ENCODE peak calls at places on chromosomes 7 and 10, in six cellular contexts. One of them, this sample, is unnamed.

GRCh38 chr7:120337308-120337907 is 64.4 kb downstream of the KCND2 start:
- DNase-seq in OCI-LY7: peak; percentile 13
- DNase-seq in endodermal cell: no peak
- DNase-seq in upper lobe of right lung: no peak
- DNase-seq in PC-9: no peak
- DNase-seq in tibial artery: no peak
- DNase-seq in this sample: no peak

GRCh38 chr10:3886191-3886590 is 101.2 kb upstream of the KLF6 start:
- DNase-seq in OCI-LY7: no peak
- DNase-seq in endodermal cell: peak; percentile 86
- DNase-seq in upper lobe of right lung: peak; percentile 73
- DNase-seq in PC-9: no peak
- DNase-seq in tibial artery: no peak
- DNase-seq in this sample: no peak

GRCh38 chr7:69640216-69640615 is 41.9 kb downstream of the AUTS2 start:
- DNase-seq in OCI-LY7: no peak
- DNase-seq in endodermal cell: no peak
- DNase-seq in upper lobe of right lung: no peak
- DNase-seq in PC-9: no peak
- DNase-seq in tibial artery: no peak
- DNase-seq in this sample: no peak

GRCh38 chr7:17492437-17492836 is 194.0 kb downstream of the AHR start:
- DNase-seq in OCI-LY7: no peak
- DNase-seq in endodermal cell: no peak
- DNase-seq in upper lobe of right lung: no peak
- DNase-seq in PC-9: no peak
- DNase-seq in tibial artery: no peak
- DNase-seq in this sample: no peak

GRCh38 chr7:47474937-47475879 is 106.7 kb downstream of the TNS3 start:
- DNase-seq in OCI-LY7: peak; percentile 18
- DNase-seq in endodermal cell: peak; percentile 90
- DNase-seq in upper lobe of right lung: peak; percentile 95
- DNase-seq in PC-9: peak; percentile 100
- DNase-seq in tibial artery: peak; percentile 95
- DNase-seq in this sample: peak; percentile 78

GRCh38 chr7:14688208-14688607 is 214.3 kb downstream of the DGKB start:
- DNase-seq in OCI-LY7: no peak
- DNase-seq in endodermal cell: no peak
- DNase-seq in upper lobe of right lung: no peak
- DNase-seq in PC-9: no peak
- DNase-seq in tibial artery: no peak
- DNase-seq in this sample: no peak

GRCh38 chr10:60901561-60902235 is 42.3 kb downstream of the RHOBTB1 start:
- DNase-seq in OCI-LY7: no peak
- DNase-seq in endodermal cell: no peak
- DNase-seq in upper lobe of right lung: no peak
- DNase-seq in PC-9: peak; percentile 27
- DNase-seq in tibial artery: peak; percentile 75
- DNase-seq in this sample: no peak

GRCh38 chr7:1532456-1533254 is 2.2 kb downstream of the MAFK start:
- DNase-seq in OCI-LY7: peak; percentile 39
- DNase-seq in endodermal cell: peak; percentile 71
- DNase-seq in upper lobe of right lung: peak; percentile 92
- DNase-seq in PC-9: peak; percentile 97
- DNase-seq in tibial artery: peak; percentile 96
- DNase-seq in this sample: peak; percentile 88

GRCh38 chr7:15303357-15303756 is 258.5 kb downstream of the AGMO start:
- DNase-seq in OCI-LY7: no peak
- DNase-seq in endodermal cell: no peak
- DNase-seq in upper lobe of right lung: no peak
- DNase-seq in PC-9: no peak
- DNase-seq in tibial artery: no peak
- DNase-seq in this sample: no peak

GRCh38 chr10:73653701-73654100 is 2.1 kb downstream of the SYNPO2L start:
- DNase-seq in OCI-LY7: peak; percentile 34
- DNase-seq in endodermal cell: peak; percentile 56
- DNase-seq in upper lobe of right lung: no peak
- DNase-seq in PC-9: peak; percentile 64
- DNase-seq in tibial artery: no peak
- DNase-seq in this sample: no peak

GRCh38 chr7:4468320-4469102 is 213.6 kb upstream of the FOXK1 start:
- DNase-seq in OCI-LY7: no peak
- DNase-seq in endodermal cell: no peak
- DNase-seq in upper lobe of right lung: no peak
- DNase-seq in PC-9: no peak
- DNase-seq in tibial artery: no peak
- DNase-seq in this sample: no peak

GRCh38 chr10:65719790-65720189 is 1206.0 kb upstream of the LRRTM3 start:
- DNase-seq in OCI-LY7: no peak
- DNase-seq in endodermal cell: no peak
- DNase-seq in upper lobe of right lung: no peak
- DNase-seq in PC-9: no peak
- DNase-seq in tibial artery: no peak
- DNase-seq in this sample: no peak

GRCh38 chr7:157990226-157990877 is 597.3 kb downstream of the PTPRN2 start:
- DNase-seq in OCI-LY7: no peak
- DNase-seq in endodermal cell: no peak
- DNase-seq in upper lobe of right lung: peak; percentile 50
- DNase-seq in PC-9: no peak
- DNase-seq in tibial artery: peak; percentile 57
- DNase-seq in this sample: no peak

GRCh38 chr7:93551063-93551895 is 23.2 kb downstream of the CALCR start:
- DNase-seq in OCI-LY7: peak; percentile 48
- DNase-seq in endodermal cell: no peak
- DNase-seq in upper lobe of right lung: no peak
- DNase-seq in PC-9: no peak
- DNase-seq in tibial artery: no peak
- DNase-seq in this sample: no peak

GRCh38 chr10:4202936-4203335 is 417.9 kb upstream of the KLF6 start:
- DNase-seq in OCI-LY7: no peak
- DNase-seq in endodermal cell: no peak
- DNase-seq in upper lobe of right lung: no peak
- DNase-seq in PC-9: no peak
- DNase-seq in tibial artery: no peak
- DNase-seq in this sample: no peak

GRCh38 chr7:27141591-27142561 is 1.6 kb downstream of the HOXA5 start:
- DNase-seq in OCI-LY7: no peak
- DNase-seq in endodermal cell: peak; percentile 81
- DNase-seq in upper lobe of right lung: no peak
- DNase-seq in PC-9: no peak
- DNase-seq in tibial artery: peak; percentile 60
- DNase-seq in this sample: no peak

GRCh38 chr7:13627455-13627854 is 362.0 kb downstream of the ETV1 start:
- DNase-seq in OCI-LY7: no peak
- DNase-seq in endodermal cell: no peak
- DNase-seq in upper lobe of right lung: no peak
- DNase-seq in PC-9: no peak
- DNase-seq in tibial artery: no peak
- DNase-seq in this sample: no peak

GRCh38 chr7:133056370-133057238 is 25.3 kb downstream of the CHCHD3 start:
- DNase-seq in OCI-LY7: no peak
- DNase-seq in endodermal cell: no peak
- DNase-seq in upper lobe of right lung: no peak
- DNase-seq in PC-9: no peak
- DNase-seq in tibial artery: no peak
- DNase-seq in this sample: no peak

GRCh38 chr10:112525215-112525614 is 78.2 kb downstream of the VTI1A start:
- DNase-seq in OCI-LY7: no peak
- DNase-seq in endodermal cell: no peak
- DNase-seq in upper lobe of right lung: no peak
- DNase-seq in PC-9: peak; percentile 40
- DNase-seq in tibial artery: no peak
- DNase-seq in this sample: no peak

GRCh38 chr7:32381024-32381601 is 109.1 kb downstream of the LSM5 start:
- DNase-seq in OCI-LY7: no peak
- DNase-seq in endodermal cell: peak; percentile 50
- DNase-seq in upper lobe of right lung: no peak
- DNase-seq in PC-9: no peak
- DNase-seq in tibial artery: no peak
- DNase-seq in this sample: no peak

GRCh38 chr10:57716884-57717283 is 550.8 kb downstream of the IPMK start:
- DNase-seq in OCI-LY7: no peak
- DNase-seq in endodermal cell: no peak
- DNase-seq in upper lobe of right lung: no peak
- DNase-seq in PC-9: no peak
- DNase-seq in tibial artery: no peak
- DNase-seq in this sample: no peak

GRCh38 chr10:38147686-38148085 is 53.5 kb downstream of the ZNF37A start:
- DNase-seq in OCI-LY7: no peak
- DNase-seq in endodermal cell: no peak
- DNase-seq in upper lobe of right lung: no peak
- DNase-seq in PC-9: no peak
- DNase-seq in tibial artery: no peak
- DNase-seq in this sample: no peak

GRCh38 chr10:32151876-32152275 is 95.7 kb upstream of the KIF5B start:
- DNase-seq in OCI-LY7: no peak
- DNase-seq in endodermal cell: no peak
- DNase-seq in upper lobe of right lung: no peak
- DNase-seq in PC-9: no peak
- DNase-seq in tibial artery: no peak
- DNase-seq in this sample: no peak

GRCh38 chr10:59362991-59363390 is 642 bp upstream of the FAM13C start:
- DNase-seq in OCI-LY7: no peak
- DNase-seq in endodermal cell: peak; percentile 81
- DNase-seq in upper lobe of right lung: peak; percentile 66
- DNase-seq in PC-9: no peak
- DNase-seq in tibial artery: peak; percentile 81
- DNase-seq in this sample: no peak

GRCh38 chr7:131170440-131171105 is 157.1 kb upstream of the MKLN1 start:
- DNase-seq in OCI-LY7: no peak
- DNase-seq in endodermal cell: no peak
- DNase-seq in upper lobe of right lung: no peak
- DNase-seq in PC-9: no peak
- DNase-seq in tibial artery: no peak
- DNase-seq in this sample: no peak

GRCh38 chr7:24756989-24757798 is at the start of gene GSDME:
- DNase-seq in OCI-LY7: peak; percentile 10
- DNase-seq in endodermal cell: peak; percentile 86
- DNase-seq in upper lobe of right lung: peak; percentile 81
- DNase-seq in PC-9: no peak
- DNase-seq in tibial artery: peak; percentile 82
- DNase-seq in this sample: no peak

DNA sequence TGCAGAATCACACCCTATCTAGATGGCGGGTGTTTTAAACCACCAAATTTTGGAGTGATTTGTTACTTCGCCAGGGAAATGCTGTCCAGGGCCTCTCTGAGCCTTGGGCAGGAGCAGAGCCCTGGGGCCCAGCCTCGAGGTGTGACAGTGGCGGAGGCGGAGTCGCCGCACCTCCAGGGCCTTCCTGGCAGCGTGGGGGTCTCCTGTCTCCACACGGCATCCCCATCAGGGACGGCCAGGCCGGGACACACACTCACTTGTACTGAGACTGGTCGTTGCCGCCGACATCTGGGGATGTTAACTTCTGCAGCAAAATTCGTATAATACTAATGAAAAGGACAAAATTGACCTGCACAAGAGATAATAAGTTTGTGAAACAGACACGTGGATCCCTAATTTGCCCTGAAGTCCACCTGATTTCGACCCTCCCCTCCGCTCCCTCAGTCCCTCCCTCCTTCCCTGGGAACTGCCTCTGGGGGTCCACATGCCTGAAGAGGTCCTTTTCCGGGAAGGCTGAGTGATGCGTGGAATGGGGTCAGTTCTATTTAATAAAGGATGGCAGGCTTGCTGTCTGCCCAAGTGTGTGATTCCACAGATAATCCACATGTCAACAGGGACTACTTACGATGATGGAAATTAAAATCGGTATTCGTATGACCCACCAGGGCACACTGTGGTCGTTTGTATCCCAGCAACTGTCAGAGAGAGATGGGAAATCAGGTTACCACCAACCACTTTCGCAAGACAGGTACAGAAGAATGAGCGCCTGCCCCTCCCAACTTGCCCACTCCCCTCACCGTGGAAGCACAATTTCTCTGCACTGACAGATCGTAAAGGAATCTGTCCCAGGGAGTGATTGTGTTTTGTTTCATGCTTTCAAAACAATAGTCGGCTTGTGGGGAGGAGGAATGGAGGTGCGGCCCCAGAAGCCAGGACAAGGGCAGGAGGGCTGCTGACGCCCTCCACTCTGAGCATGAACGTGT is 110.4 kb downstream of the VIPR2 start:
- DNase-seq in OCI-LY7: no peak
- DNase-seq in endodermal cell: peak; percentile 48
- DNase-seq in upper lobe of right lung: no peak
- DNase-seq in PC-9: no peak
- DNase-seq in tibial artery: peak; percentile 56
- DNase-seq in this sample: no peak
- TF ChIP-seq CTCF in OCI-LY7: no peak
- TF ChIP-seq CTCF in endodermal cell: no peak
- TF ChIP-seq CTCF in upper lobe of right lung: no peak
- TF ChIP-seq CTCF in PC-9: no peak
- TF ChIP-seq CTCF in tibial artery: no peak
- TF ChIP-seq CTCF in this sample: no peak

DNA sequence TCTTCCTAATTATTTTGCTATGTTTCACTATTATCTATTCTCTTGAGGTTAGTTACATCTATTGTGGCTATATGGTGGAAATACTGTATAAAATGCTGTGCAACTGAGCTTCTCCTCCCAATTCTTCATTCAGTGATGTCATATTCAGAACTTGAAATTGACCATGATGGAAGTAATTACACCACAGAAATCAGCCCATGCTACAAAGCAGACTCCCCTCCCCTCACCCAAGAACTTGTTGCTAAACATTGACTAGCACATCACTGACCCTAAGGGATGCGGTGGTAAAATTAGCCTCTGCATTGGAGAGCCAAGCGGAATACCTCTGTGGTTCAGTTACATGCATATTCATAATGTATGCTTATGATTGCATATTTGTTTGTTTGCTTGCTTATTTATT is 8.8 kb downstream of the CALD1 start:
- DNase-seq in OCI-LY7: no peak
- DNase-seq in endodermal cell: no peak
- DNase-seq in upper lobe of right lung: no peak
- DNase-seq in PC-9: no peak
- DNase-seq in tibial artery: no peak
- DNase-seq in this sample: no peak
- H3K4me3 ChIP-seq in OCI-LY7: no peak overlapping the region
- H3K4me3 ChIP-seq in endodermal cell: no peak overlapping the region
- H3K4me3 ChIP-seq in upper lobe of right lung: no peak overlapping the region
- H3K4me3 ChIP-seq in PC-9: no peak overlapping the region
- H3K4me3 ChIP-seq in tibial artery: peak overlapping the region; percentile 26
- H3K4me3 ChIP-seq in this sample: no peak overlapping the region

GRCh38 chr7:149873074-149873967 is 448 bp upstream of the ATP6V0E2 start:
- DNase-seq in OCI-LY7: peak; percentile 95
- DNase-seq in endodermal cell: peak; percentile 97
- DNase-seq in upper lobe of right lung: peak; percentile 97
- DNase-seq in PC-9: peak; percentile 88
- DNase-seq in tibial artery: peak; percentile 95
- DNase-seq in this sample: peak; percentile 55
- TF ChIP-seq CTCF in OCI-LY7: no peak
- TF ChIP-seq CTCF in endodermal cell: no peak
- TF ChIP-seq CTCF in upper lobe of right lung: no peak
- TF ChIP-seq CTCF in PC-9: no peak
- TF ChIP-seq CTCF in tibial artery: no peak
- TF ChIP-seq CTCF in this sample: no peak

DNA sequence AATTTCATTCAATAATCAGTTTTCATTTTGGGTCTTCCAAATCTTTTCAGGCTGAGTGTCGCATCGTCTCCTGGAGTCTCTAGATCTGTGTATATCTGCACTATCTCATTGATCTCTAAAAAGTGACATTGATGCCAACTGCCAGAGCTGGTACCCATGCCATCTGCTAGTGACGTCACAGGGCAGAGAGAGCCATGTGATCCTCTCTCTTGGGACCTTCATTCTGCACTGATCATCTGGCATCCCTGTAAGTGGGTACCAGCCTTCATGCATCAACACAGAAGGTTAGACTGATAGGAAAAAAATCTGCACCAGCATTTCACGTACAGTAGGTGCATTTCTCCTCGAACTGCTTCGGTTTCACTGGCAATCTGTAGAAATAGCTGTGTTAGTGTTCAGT is at the start of gene NEUROD6:
- DNase-seq in OCI-LY7: no peak
- DNase-seq in endodermal cell: no peak
- DNase-seq in upper lobe of right lung: no peak
- DNase-seq in PC-9: no peak
- DNase-seq in tibial artery: no peak
- DNase-seq in this sample: no peak
- H3K4me3 ChIP-seq in OCI-LY7: no peak within 1 kb of the TSS
- H3K4me3 ChIP-seq in endodermal cell: peak within 1 kb of the TSS; percentile 27
- H3K4me3 ChIP-seq in upper lobe of right lung: no peak within 1 kb of the TSS
- H3K4me3 ChIP-seq in PC-9: no peak within 1 kb of the TSS
- H3K4me3 ChIP-seq in tibial artery: no peak within 1 kb of the TSS
- H3K4me3 ChIP-seq in this sample: no peak within 1 kb of the TSS

This sample was measured in BJ.